ENCODE peak calls at places on chromosome X, in ten cellular contexts. P is omental fat pad, F is fibroblast of villous mesenchyme, V is cardiac muscle cell, G is OCI-LY7, I is SK-N-SH, S is lower leg skin, M is glutamatergic neuron, E is fibroblast of pulmonary artery, W is foreskin fibroblast. R is an unnamed sample.

GRCh38 chrX:102129473-102129872 is 4.0 kb downstream of the TCEAL2 start:
- DNase-seq in V (peak; percentile 6), S (no peak), G (peak; percentile 1), E (peak; percentile 3), F (peak; percentile 0), W (peak; percentile 4), I (peak; percentile 41), P (no peak), M (no peak), R (no peak)

GRCh38 chrX:95058815-95059214 is 1384.8 kb downstream of the FAM133A start:
- DNase-seq in P (no peak), F (peak; percentile 44), M (no peak), V (peak; percentile 73), W (peak; percentile 57), I (no peak), S (no peak), E (peak; percentile 66), G (no peak), R (no peak)

GRCh38 chrX:39808471-39808917 is 289.3 kb downstream of the BCOR start:
- DNase-seq in F (peak; percentile 84), V (peak; percentile 86), S (no peak), E (peak; percentile 79), I (peak; percentile 38), M (no peak), P (no peak), G (no peak), W (peak; percentile 85), R (no peak)

GRCh38 chrX:43643662-43644061 is 12.4 kb upstream of the MAOA start:
- DNase-seq in P (no peak), F (no peak), S (no peak), I (no peak), M (no peak), W (no peak), G (no peak), E (no peak), V (no peak), R (no peak)

GRCh38 chrX:113906168-113906567 is 677.7 kb upstream of the HTR2C start:
- DNase-seq in V (peak; percentile 45), S (no peak), M (no peak), F (peak; percentile 4), G (no peak), I (peak; percentile 27), P (no peak), E (peak; percentile 7), W (no peak), R (no peak)

GRCh38 chrX:26522501-26522900 is 306.5 kb downstream of the MAGEB5 start:
- DNase-seq in G (no peak), V (no peak), I (no peak), P (no peak), W (no peak), M (no peak), F (no peak), S (no peak), E (no peak), R (no peak)

GRCh38 chrX:65195621-65196020 is 219.4 kb upstream of the ZC4H2 start:
- DNase-seq in F (no peak), V (no peak), W (no peak), E (no peak), G (no peak), M (no peak), S (no peak), P (no peak), I (no peak), R (no peak)

GRCh38 chrX:133649659-133650058 is 234.4 kb upstream of the GPC4 start:
- DNase-seq in P (no peak), E (no peak), M (no peak), F (no peak), V (no peak), I (no peak), W (no peak), S (no peak), G (no peak), R (no peak)

GRCh38 chrX:68822641-68823410 is 6.0 kb upstream of the EFNB1 start:
- DNase-seq in F (peak; percentile 65), S (peak; percentile 85), G (peak; percentile 25), P (no peak), E (peak; percentile 72), I (peak; percentile 66), V (peak; percentile 81), M (peak; percentile 27), W (peak; percentile 67), R (no peak)

GRCh38 chrX:21800344-21800770 is 39.1 kb upstream of the MBTPS2 start:
- DNase-seq in E (no peak), F (no peak), M (no peak), P (no peak), W (peak; percentile 35), I (no peak), V (no peak), S (no peak), G (no peak), R (no peak)

GRCh38 chrX:127038065-127038464 is 218.5 kb downstream of the PRR32 start:
- DNase-seq in F (no peak), P (no peak), S (no peak), V (no peak), G (no peak), W (no peak), I (no peak), M (no peak), E (no peak), R (no peak)

GRCh38 chrX:19829817-19830216 is 57.6 kb downstream of the SH3KBP1 start:
- DNase-seq in E (no peak), G (no peak), V (no peak), P (no peak), S (no peak), F (no peak), W (no peak), M (no peak), I (no peak), R (no peak)

GRCh38 chrX:19836337-19836736 is 51.1 kb downstream of the SH3KBP1 start:
- DNase-seq in F (no peak), I (no peak), S (no peak), G (no peak), V (no peak), E (no peak), M (no peak), P (no peak), W (no peak), R (no peak)

GRCh38 chrX:19833034-19833677 is 54.2 kb downstream of the SH3KBP1 start:
- DNase-seq in G (no peak), W (no peak), V (no peak), S (no peak), I (no peak), F (no peak), E (no peak), P (no peak), M (no peak), R (no peak)

GRCh38 chrX:19827088-19827487 is 60.3 kb downstream of the SH3KBP1 start:
- DNase-seq in W (no peak), M (no peak), G (no peak), S (no peak), V (no peak), F (no peak), E (no peak), P (no peak), I (no peak), R (no peak)

GRCh38 chrX:19832186-19832965 is 55.0 kb downstream of the SH3KBP1 start:
- DNase-seq in S (no peak), F (no peak), M (no peak), G (no peak), W (no peak), P (no peak), V (no peak), I (no peak), E (no peak), R (no peak)
- TF ChIP-seq CTCF in S (no peak), F (no peak), M (no peak), G (no peak), W (no peak), P (no peak), V (no peak), I (no peak), E (no peak), R (no peak)

GRCh38 chrX:48466696-48467095 is 3.4 kb downstream of the SLC38A5 start:
- DNase-seq in M (peak; percentile 46), V (no peak), E (no peak), G (no peak), S (no peak), W (no peak), P (no peak), I (peak; percentile 41), F (no peak), R (no peak)
- TF ChIP-seq CTCF in M (peak; percentile 43), V (peak; percentile 20), E (peak; percentile 8), G (peak; percentile 55), S (no peak), W (no peak), P (no peak), I (peak; percentile 23), F (peak; percentile 17), R (no peak)

DNA sequence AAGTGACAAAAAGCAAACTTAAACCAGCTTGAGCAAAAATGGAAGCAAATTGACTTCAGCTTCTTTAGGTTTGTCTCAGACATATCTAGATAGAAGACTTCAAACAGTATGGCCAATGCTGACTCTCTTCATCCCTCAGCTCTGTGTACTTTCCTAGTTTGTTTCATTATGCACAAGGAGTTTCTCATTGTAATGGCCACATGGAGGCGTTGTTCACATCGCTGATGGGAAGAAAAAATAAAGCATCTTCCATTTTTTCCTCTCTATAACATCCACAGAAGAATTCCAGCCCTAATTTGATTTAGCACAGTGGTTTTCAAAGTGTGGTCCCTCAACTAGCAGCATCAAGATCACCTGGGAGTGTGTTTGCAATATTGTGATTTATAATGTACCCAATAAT is 397.5 kb upstream of the PRKX start:
- DNase-seq in G (no peak), F (no peak), M (no peak), W (no peak), I (no peak), V (no peak), E (no peak), S (no peak), P (no peak), R (no peak)
- TF ChIP-seq CTCF in G (peak; percentile 30), F (no peak), M (no peak), W (no peak), I (no peak), V (no peak), E (no peak), S (no peak), P (no peak), R (no peak)

GRCh38 chrX:2700405-2701320 is 9.6 kb downstream of the CD99 start:
- DNase-seq in M (no peak), I (no peak), V (no peak), E (no peak), W (no peak), G (no peak), F (no peak), S (no peak), P (no peak), R (no peak)

GRCh38 chrX:2701600-2701999 is 10.5 kb downstream of the CD99 start:
- DNase-seq in P (no peak), S (no peak), M (no peak), F (no peak), W (no peak), G (peak; percentile 84), V (no peak), I (no peak), E (no peak), R (no peak)

GRCh38 chrX:2705461-2705860 is 14.4 kb downstream of the CD99 start:
- DNase-seq in I (no peak), F (no peak), M (no peak), P (no peak), S (no peak), V (no peak), G (no peak), E (no peak), W (no peak), R (no peak)

GRCh38 chrX:2705036-2705435 is 13.9 kb downstream of the CD99 start:
- DNase-seq in W (peak; percentile 79), G (no peak), S (no peak), F (no peak), P (no peak), M (no peak), I (no peak), E (peak; percentile 53), V (peak; percentile 50), R (no peak)

GRCh38 chrX:2703991-2704369 is 12.9 kb downstream of the CD99 start:
- DNase-seq in M (no peak), I (no peak), W (peak; percentile 69), V (peak; percentile 62), G (no peak), E (peak; percentile 65), F (peak; percentile 36), S (no peak), P (no peak), R (no peak)
- TF ChIP-seq CTCF in M (no peak), I (peak; percentile 25), W (peak; percentile 8), V (peak; percentile 27), G (no peak), E (peak; percentile 26), F (peak; percentile 28), S (no peak), P (no peak), R (no peak)